ENCODE peak calls at places on chromosome 9, in six cellular contexts. One of them, this sample, is unnamed.

GRCh38 chr9:7794196-7794595 is 5.4 kb downstream of the DMAC1 start:
- DNase-seq in heart left ventricle: no peak
- DNase-seq in uterus: no peak
- DNase-seq in AG04450: no peak
- DNase-seq in RWPE2: no peak
- DNase-seq in suprapubic skin: no peak
- DNase-seq in this sample: no peak

GRCh38 chr9:110027624-110028023 is 180.3 kb downstream of the C9orf152 start:
- DNase-seq in suprapubic skin: no peak
- DNase-seq in uterus: no peak
- DNase-seq in heart left ventricle: no peak
- DNase-seq in AG04450: no peak
- DNase-seq in RWPE2: no peak
- DNase-seq in this sample: no peak

GRCh38 chr9:89481161-89481915 is 16.6 kb downstream of the SEMA4D start:
- DNase-seq in RWPE2: no peak
- DNase-seq in suprapubic skin: no peak
- DNase-seq in heart left ventricle: no peak
- DNase-seq in uterus: no peak
- DNase-seq in AG04450: no peak
- DNase-seq in this sample: no peak

GRCh38 chr9:132997591-132997990 is 19.1 kb downstream of the GFI1B start:
- DNase-seq in AG04450: peak; percentile 32
- DNase-seq in heart left ventricle: no peak
- DNase-seq in RWPE2: no peak
- DNase-seq in suprapubic skin: no peak
- DNase-seq in uterus: no peak
- DNase-seq in this sample: no peak

GRCh38 chr9:92132501-92132900 is 17.3 kb upstream of the SPTLC1 start:
- DNase-seq in heart left ventricle: no peak
- DNase-seq in AG04450: no peak
- DNase-seq in uterus: no peak
- DNase-seq in RWPE2: no peak
- DNase-seq in suprapubic skin: no peak
- DNase-seq in this sample: no peak

GRCh38 chr9:130835441-130836298 is 616 bp downstream of the ABL1 start:
- DNase-seq in AG04450: no peak
- DNase-seq in suprapubic skin: peak; percentile 28
- DNase-seq in RWPE2: no peak
- DNase-seq in uterus: no peak
- DNase-seq in heart left ventricle: peak; percentile 57
- DNase-seq in this sample: no peak

GRCh38 chr9:10443805-10444204 is 169.0 kb downstream of the PTPRD start:
- DNase-seq in AG04450: no peak
- DNase-seq in uterus: no peak
- DNase-seq in RWPE2: no peak
- DNase-seq in suprapubic skin: no peak
- DNase-seq in heart left ventricle: no peak
- DNase-seq in this sample: no peak

GRCh38 chr9:133569891-133570651 is 35.6 kb downstream of the ADAMTSL2 start:
- DNase-seq in RWPE2: no peak
- DNase-seq in AG04450: no peak
- DNase-seq in heart left ventricle: no peak
- DNase-seq in uterus: no peak
- DNase-seq in suprapubic skin: no peak
- DNase-seq in this sample: no peak

GRCh38 chr9:134434896-134435506 is 108.7 kb downstream of the RXRA start:
- DNase-seq in heart left ventricle: peak; percentile 96
- DNase-seq in RWPE2: no peak
- DNase-seq in suprapubic skin: peak; percentile 96
- DNase-seq in uterus: peak; percentile 98
- DNase-seq in AG04450: peak; percentile 92
- DNase-seq in this sample: peak; percentile 99

GRCh38 chr9:85430659-85431370 is 310.9 kb downstream of the AGTPBP1 start:
- DNase-seq in heart left ventricle: peak; percentile 31
- DNase-seq in AG04450: no peak
- DNase-seq in RWPE2: no peak
- DNase-seq in suprapubic skin: no peak
- DNase-seq in uterus: no peak
- DNase-seq in this sample: no peak

GRCh38 chr9:97276310-97276852 is 31.1 kb upstream of the CCDC180 start:
- DNase-seq in heart left ventricle: no peak
- DNase-seq in uterus: no peak
- DNase-seq in suprapubic skin: no peak
- DNase-seq in RWPE2: no peak
- DNase-seq in AG04450: no peak
- DNase-seq in this sample: no peak

GRCh38 chr9:99049641-99050040 is 55.3 kb upstream of the TGFBR1 start:
- DNase-seq in suprapubic skin: no peak
- DNase-seq in uterus: no peak
- DNase-seq in heart left ventricle: no peak
- DNase-seq in AG04450: no peak
- DNase-seq in RWPE2: no peak
- DNase-seq in this sample: no peak

GRCh38 chr9:33255006-33255405 is 9.5 kb downstream of the BAG1 start:
- DNase-seq in heart left ventricle: no peak
- DNase-seq in AG04450: no peak
- DNase-seq in RWPE2: no peak
- DNase-seq in uterus: no peak
- DNase-seq in suprapubic skin: no peak
- DNase-seq in this sample: no peak

GRCh38 chr9:79083621-79084020 is 488.1 kb upstream of the TLE4 start:
- DNase-seq in suprapubic skin: no peak
- DNase-seq in AG04450: no peak
- DNase-seq in heart left ventricle: no peak
- DNase-seq in RWPE2: no peak
- DNase-seq in uterus: no peak
- DNase-seq in this sample: no peak

GRCh38 chr9:130331573-130331972 is 66.0 kb downstream of the HMCN2 start:
- DNase-seq in suprapubic skin: peak; percentile 80
- DNase-seq in RWPE2: no peak
- DNase-seq in heart left ventricle: peak; percentile 72
- DNase-seq in uterus: peak; percentile 86
- DNase-seq in AG04450: peak; percentile 55
- DNase-seq in this sample: peak; percentile 33

GRCh38 chr9:21317956-21318923 is 13.1 kb upstream of the IFNA5 start:
- DNase-seq in suprapubic skin: no peak
- DNase-seq in AG04450: no peak
- DNase-seq in uterus: peak; percentile 29
- DNase-seq in RWPE2: no peak
- DNase-seq in heart left ventricle: no peak
- DNase-seq in this sample: peak; percentile 33

GRCh38 chr9:130912932-130913598 is 16.5 kb upstream of the QRFP start:
- DNase-seq in RWPE2: peak; percentile 84
- DNase-seq in suprapubic skin: no peak
- DNase-seq in heart left ventricle: no peak
- DNase-seq in AG04450: no peak
- DNase-seq in uterus: no peak
- DNase-seq in this sample: no peak

GRCh38 chr9:88502552-88503034 is 32.4 kb upstream of the NXNL2 start:
- DNase-seq in uterus: no peak
- DNase-seq in suprapubic skin: no peak
- DNase-seq in AG04450: no peak
- DNase-seq in RWPE2: no peak
- DNase-seq in heart left ventricle: no peak
- DNase-seq in this sample: no peak

GRCh38 chr9:77926314-77926959 is 105.2 kb downstream of the GNAQ start:
- DNase-seq in AG04450: no peak
- DNase-seq in uterus: no peak
- DNase-seq in RWPE2: no peak
- DNase-seq in suprapubic skin: no peak
- DNase-seq in heart left ventricle: no peak
- DNase-seq in this sample: peak; percentile 60

GRCh38 chr9:84659273-84659672 is 10.3 kb upstream of the NTRK2 start:
- DNase-seq in heart left ventricle: no peak
- DNase-seq in AG04450: no peak
- DNase-seq in suprapubic skin: no peak
- DNase-seq in uterus: no peak
- DNase-seq in RWPE2: no peak
- DNase-seq in this sample: no peak

GRCh38 chr9:112175796-112176315 is 759 bp upstream of the SUSD1 start:
- DNase-seq in RWPE2: no peak
- DNase-seq in heart left ventricle: no peak
- DNase-seq in AG04450: no peak
- DNase-seq in suprapubic skin: no peak
- DNase-seq in uterus: no peak
- DNase-seq in this sample: no peak

DNA sequence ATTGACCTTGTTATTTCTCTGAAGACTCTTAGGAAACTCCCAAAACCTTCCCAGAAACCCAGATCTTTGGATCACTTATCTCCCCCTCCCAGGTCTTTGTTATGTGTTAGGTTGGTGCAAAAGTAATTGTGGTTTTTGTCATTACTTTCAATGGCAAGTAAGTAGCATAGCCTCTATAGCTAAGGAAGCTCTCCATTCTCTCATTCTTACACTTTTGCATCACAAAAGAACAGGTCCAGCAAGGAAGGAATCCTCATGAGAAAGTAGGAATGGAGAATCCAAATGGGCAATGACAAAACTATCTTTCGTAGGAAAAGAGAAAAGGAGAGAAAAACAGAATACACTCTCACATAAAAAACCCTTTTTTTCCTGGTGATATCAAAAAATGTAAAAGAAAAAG is 81.3 kb upstream of the ELAVL2 start:
- DNase-seq in AG04450: no peak
- DNase-seq in heart left ventricle: no peak
- DNase-seq in uterus: no peak
- DNase-seq in suprapubic skin: no peak
- DNase-seq in RWPE2: no peak
- DNase-seq in this sample: no peak
- H3K4me3 ChIP-seq in AG04450: no peak overlapping the region
- H3K4me3 ChIP-seq in heart left ventricle: no peak overlapping the region
- H3K4me3 ChIP-seq in uterus: no peak overlapping the region
- H3K4me3 ChIP-seq in suprapubic skin: no peak overlapping the region
- H3K4me3 ChIP-seq in RWPE2: no peak overlapping the region
- H3K4me3 ChIP-seq in this sample: no peak overlapping the region

DNA sequence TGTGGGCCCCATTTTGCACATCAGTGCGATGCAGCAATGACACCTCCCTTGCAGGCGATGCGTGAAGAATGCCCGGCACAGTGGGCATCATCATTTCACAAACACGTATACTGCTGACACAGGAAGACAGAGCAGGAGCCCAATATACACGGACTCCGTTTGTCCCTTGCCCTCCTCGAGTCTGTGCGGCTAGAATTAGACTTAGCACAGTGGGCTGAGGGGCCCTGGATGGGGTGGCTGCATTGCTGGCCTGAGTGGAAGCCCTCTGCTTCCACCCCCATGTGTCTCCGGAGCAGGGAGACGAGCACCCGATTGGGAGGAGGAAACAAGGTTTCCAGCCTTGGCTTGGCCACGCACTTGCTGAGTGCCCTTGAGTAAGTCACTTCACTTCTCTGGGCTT is 40.8 kb downstream of the GSN start:
- DNase-seq in uterus: no peak
- DNase-seq in RWPE2: peak; percentile 15
- DNase-seq in heart left ventricle: no peak
- DNase-seq in AG04450: no peak
- DNase-seq in suprapubic skin: peak; percentile 42
- DNase-seq in this sample: no peak
- TF ChIP-seq CTCF in uterus: no peak
- TF ChIP-seq CTCF in RWPE2: no peak
- TF ChIP-seq CTCF in heart left ventricle: no peak
- TF ChIP-seq CTCF in AG04450: no peak
- TF ChIP-seq CTCF in suprapubic skin: no peak
- TF ChIP-seq CTCF in this sample: no peak

GRCh38 chr9:69089082-69089481 is 53.5 kb downstream of the FXN start:
- DNase-seq in heart left ventricle: no peak
- DNase-seq in suprapubic skin: no peak
- DNase-seq in RWPE2: no peak
- DNase-seq in AG04450: no peak
- DNase-seq in uterus: no peak
- DNase-seq in this sample: no peak

GRCh38 chr9:69090140-69090750 is 54.7 kb downstream of the FXN start:
- DNase-seq in uterus: no peak
- DNase-seq in AG04450: no peak
- DNase-seq in RWPE2: no peak
- DNase-seq in heart left ventricle: peak; percentile 25
- DNase-seq in suprapubic skin: no peak
- DNase-seq in this sample: no peak

GRCh38 chr9:69090943-69091342 is 55.4 kb downstream of the FXN start:
- DNase-seq in heart left ventricle: no peak
- DNase-seq in suprapubic skin: no peak
- DNase-seq in AG04450: no peak
- DNase-seq in RWPE2: no peak
- DNase-seq in uterus: no peak
- DNase-seq in this sample: no peak

GRCh38 chr9:69086769-69087168 is 51.2 kb downstream of the FXN start:
- DNase-seq in RWPE2: no peak
- DNase-seq in AG04450: no peak
- DNase-seq in suprapubic skin: no peak
- DNase-seq in heart left ventricle: no peak
- DNase-seq in uterus: no peak
- DNase-seq in this sample: no peak

GRCh38 chr9:69089491-69089890 is 53.9 kb downstream of the FXN start:
- DNase-seq in heart left ventricle: no peak
- DNase-seq in AG04450: no peak
- DNase-seq in uterus: no peak
- DNase-seq in suprapubic skin: no peak
- DNase-seq in RWPE2: no peak
- DNase-seq in this sample: no peak
- H3K4me3 ChIP-seq in heart left ventricle: no peak overlapping the region
- H3K4me3 ChIP-seq in AG04450: no peak overlapping the region
- H3K4me3 ChIP-seq in uterus: no peak overlapping the region
- H3K4me3 ChIP-seq in suprapubic skin: no peak overlapping the region
- H3K4me3 ChIP-seq in RWPE2: no peak overlapping the region
- H3K4me3 ChIP-seq in this sample: no peak overlapping the region

GRCh38 chr9:37410969-37411785 is 11.3 kb upstream of the GRHPR start:
- DNase-seq in heart left ventricle: no peak
- DNase-seq in RWPE2: no peak
- DNase-seq in suprapubic skin: no peak
- DNase-seq in uterus: no peak
- DNase-seq in AG04450: no peak
- DNase-seq in this sample: no peak
- TF ChIP-seq CTCF in heart left ventricle: no peak
- TF ChIP-seq CTCF in RWPE2: peak; percentile 26
- TF ChIP-seq CTCF in suprapubic skin: no peak
- TF ChIP-seq CTCF in uterus: no peak
- TF ChIP-seq CTCF in AG04450: peak; percentile 59
- TF ChIP-seq CTCF in this sample: peak; percentile 47

GRCh38 chr9:4066682-4067081 is 233.2 kb downstream of the GLIS3 start:
- DNase-seq in suprapubic skin: no peak
- DNase-seq in AG04450: no peak
- DNase-seq in RWPE2: no peak
- DNase-seq in heart left ventricle: no peak
- DNase-seq in uterus: no peak
- DNase-seq in this sample: no peak
- H3K4me3 ChIP-seq in suprapubic skin: no peak overlapping the region
- H3K4me3 ChIP-seq in AG04450: no peak overlapping the region
- H3K4me3 ChIP-seq in RWPE2: no peak overlapping the region
- H3K4me3 ChIP-seq in heart left ventricle: no peak overlapping the region
- H3K4me3 ChIP-seq in uterus: no peak overlapping the region
- H3K4me3 ChIP-seq in this sample: no peak overlapping the region